ENCODE peak calls at places on chromosome 12, in five cellular contexts. M is NCI-H146, D is neural crest cell, R is pancreas, I is gastrocnemius medialis. A is an unnamed sample.

GRCh38 chr12:1496162-1496925 is 98.0 kb downstream of the FBXL14 start:
- DNase-seq in M (no peak), D (no peak), R (no peak), I (no peak), A (no peak)

GRCh38 chr12:70543444-70543843 is 93.8 kb downstream of the PTPRB start:
- DNase-seq in M (no peak), D (no peak), R (no peak), I (no peak), A (no peak)

GRCh38 chr12:119512772-119513497 is 80.6 kb upstream of the TMEM233 start:
- DNase-seq in M (no peak), D (peak; percentile 43), R (no peak), I (no peak), A (no peak)

GRCh38 chr12:132014092-132014914 is 64.6 kb downstream of the EP400 start:
- DNase-seq in M (no peak), D (no peak), R (no peak), I (no peak), A (no peak)

GRCh38 chr12:76878899-76879709 is at the start of gene CSRP2:
- DNase-seq in M (peak; percentile 95), D (peak; percentile 84), R (peak; percentile 90), I (peak; percentile 53), A (peak; percentile 92)

GRCh38 chr12:47079894-47080724 is at the start of gene AMIGO2:
- DNase-seq in M (no peak), D (peak; percentile 44), R (peak; percentile 51), I (no peak), A (peak; percentile 75)

GRCh38 chr12:42961395-42961794 is 371.8 kb upstream of the PRICKLE1 start:
- DNase-seq in M (no peak), D (no peak), R (no peak), I (no peak), A (no peak)

GRCh38 chr12:19415563-19415962 is 23.7 kb upstream of the AEBP2 start:
- DNase-seq in M (no peak), D (no peak), R (no peak), I (no peak), A (no peak)

GRCh38 chr12:68481181-68481941 is 129.3 kb upstream of the RAP1B start:
- DNase-seq in M (no peak), D (no peak), R (no peak), I (no peak), A (no peak)

GRCh38 chr12:47249719-47250506 is 170.2 kb upstream of the AMIGO2 start:
- DNase-seq in M (no peak), D (peak; percentile 5), R (no peak), I (no peak), A (no peak)

GRCh38 chr12:21183721-21184275 is 52.8 kb downstream of the SLCO1B1 start:
- DNase-seq in M (no peak), D (no peak), R (no peak), I (no peak), A (no peak)

GRCh38 chr12:127230843-127231260 is 1036.1 kb upstream of the TMEM132C start:
- DNase-seq in M (no peak), D (no peak), R (no peak), I (no peak), A (no peak)

GRCh38 chr12:94832780-94833760 is 170.4 kb downstream of the NDUFA12 start:
- DNase-seq in M (no peak), D (no peak), R (no peak), I (no peak), A (no peak)

GRCh38 chr12:89840162-89840922 is 131.7 kb upstream of the ATP2B1 start:
- DNase-seq in M (no peak), D (no peak), R (no peak), I (no peak), A (no peak)

A was measured in heart right ventricle.